ENCODE peak calls at places on chromosomes 7 and 10, in eight cellular contexts. C is gastrocnemius medialis, Y is A549, M is body of pancreas, N is sigmoid colon, G is heart left ventricle, H is Peyer's patch, L is adrenal gland. W is an unnamed sample.

GRCh38 chr7:43649755-43650274 is 66.9 kb downstream of the STK17A start:
- DNase-seq in H (no peak), Y (no peak), L (no peak), C (no peak), G (no peak), N (no peak), M (no peak), W (no peak)

GRCh38 chr7:29113384-29114102 is 32.8 kb downstream of the CPVL start:
- DNase-seq in N (no peak), C (no peak), L (no peak), G (no peak), M (peak; percentile 22), Y (peak; percentile 15), H (no peak), W (no peak)

GRCh38 chr7:122676466-122676865 is 22.5 kb downstream of the RNF133 start:
- DNase-seq in C (no peak), G (no peak), H (no peak), N (no peak), Y (no peak), L (no peak), M (no peak), W (no peak)

GRCh38 chr10:48475943-48476278 is 129.0 kb downstream of the ARHGAP22 start:
- DNase-seq in G (no peak), H (no peak), M (no peak), L (peak; percentile 11), C (no peak), Y (no peak), N (peak; percentile 50), W (no peak)

GRCh38 chr7:116598278-116598677 is 73.4 kb downstream of the CAV1 start:
- DNase-seq in N (no peak), Y (peak; percentile 30), M (peak; percentile 16), G (no peak), C (no peak), H (no peak), L (no peak), W (peak; percentile 58)

GRCh38 chr10:52632591-52632990 is 140.0 kb downstream of the MBL2 start:
- DNase-seq in L (no peak), C (no peak), G (no peak), Y (no peak), H (no peak), M (no peak), N (no peak), W (no peak)

GRCh38 chr10:131206136-131206995 is 105.2 kb downstream of the TCERG1L start:
- DNase-seq in N (no peak), G (no peak), Y (no peak), M (no peak), L (peak; percentile 36), H (no peak), C (no peak), W (no peak)

GRCh38 chr7:40299097-40299496 is 164.3 kb downstream of the SUGCT start:
- DNase-seq in G (no peak), N (no peak), M (no peak), L (no peak), Y (no peak), H (no peak), C (no peak), W (no peak)

GRCh38 chr7:30163231-30163894 is 28.6 kb downstream of the MTURN start:
- DNase-seq in L (no peak), N (no peak), M (peak; percentile 38), H (no peak), C (no peak), Y (no peak), G (peak; percentile 44), W (no peak)
- H3K4me3 ChIP-seq in L (no peak overlapping the region), N (no peak overlapping the region), M (no peak overlapping the region), H (no peak overlapping the region), C (no peak overlapping the region), Y (no peak overlapping the region), G (no peak overlapping the region), W (no peak overlapping the region)

GRCh38 chr7:154928136-154929005 is 74.6 kb downstream of the PAXIP1 start:
- DNase-seq in G (no peak), C (peak; percentile 10), L (peak; percentile 64), N (no peak), H (peak; percentile 69), M (peak; percentile 52), Y (peak; percentile 92), W (peak; percentile 51)
- TF ChIP-seq POLR2A in G (no peak), C (no peak), L (no peak), N (no peak), H (no peak), M (peak; percentile 36), Y (no peak), W (no peak)

DNA sequence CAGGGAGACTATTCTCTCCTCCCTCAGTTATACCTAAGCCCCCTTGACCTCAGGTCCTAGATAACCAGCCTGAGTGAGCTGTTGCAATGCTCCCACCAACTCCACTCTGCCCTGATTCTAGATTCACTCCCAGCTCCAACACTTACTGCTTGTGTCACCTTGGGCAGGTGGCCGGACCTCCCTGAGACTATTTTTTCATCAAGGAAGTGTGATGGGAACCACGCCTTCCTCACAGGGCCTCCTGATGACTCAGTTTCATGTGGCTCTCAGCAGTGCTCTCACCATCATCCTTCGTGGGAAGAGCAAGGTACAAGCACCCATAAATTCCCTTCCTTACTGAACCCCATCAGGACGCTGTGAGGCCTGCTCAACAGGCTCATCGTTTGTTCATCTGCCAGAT is 925.8 kb upstream of the ZNF722 start:
- DNase-seq in C (no peak), M (no peak), L (no peak), N (no peak), H (no peak), G (no peak), Y (no peak), W (no peak)
- H3K4me3 ChIP-seq in C (no peak overlapping the region), M (no peak overlapping the region), L (no peak overlapping the region), N (no peak overlapping the region), H (no peak overlapping the region), G (no peak overlapping the region), Y (no peak overlapping the region), W (no peak overlapping the region)

DNA sequence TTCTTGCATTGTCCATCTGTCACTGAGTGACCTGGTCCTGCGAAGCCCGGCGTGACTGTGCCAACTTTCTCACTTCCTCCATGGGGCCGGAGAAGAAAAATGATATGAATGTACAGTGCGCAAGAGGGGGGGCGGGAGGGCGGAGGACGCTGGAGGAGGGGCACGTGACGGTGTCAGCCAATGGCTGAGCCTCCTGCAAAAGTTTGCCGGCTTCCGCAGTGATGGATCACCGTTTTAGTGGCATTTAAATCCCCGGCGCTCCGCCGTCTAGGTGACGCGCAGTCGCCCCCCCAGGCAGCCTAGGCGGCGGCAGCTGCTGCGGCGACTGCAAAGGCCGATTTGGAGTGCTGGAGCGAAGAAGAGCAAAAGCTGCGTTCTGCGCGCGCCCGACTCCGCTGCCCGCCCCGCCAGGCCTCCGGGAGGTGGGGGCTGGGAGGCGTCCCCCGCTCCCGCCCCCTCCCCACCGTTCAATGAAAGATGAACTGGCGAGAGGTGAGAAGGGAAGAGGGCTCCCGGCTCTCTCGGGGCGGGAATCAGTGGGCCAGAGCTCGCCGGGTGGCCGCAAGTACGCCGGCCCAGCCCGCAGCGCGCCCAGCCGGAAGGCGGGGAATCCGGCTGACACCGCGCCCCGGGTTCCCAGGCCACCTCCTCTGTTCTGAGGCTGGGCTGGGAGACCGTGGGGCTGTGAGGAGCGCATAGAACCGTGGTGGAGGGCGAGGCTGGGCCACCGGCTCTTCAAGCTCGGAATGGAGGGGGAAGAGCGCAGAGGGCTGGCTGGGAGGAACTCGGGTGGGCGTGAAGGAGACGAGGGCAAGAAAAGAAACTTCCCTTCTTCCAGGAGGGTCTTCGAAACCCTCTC is at the start of gene HOXA1:
- DNase-seq in N (peak; percentile 93), C (peak; percentile 52), L (peak; percentile 92), G (peak; percentile 79), Y (peak; percentile 91), M (peak; percentile 67), H (peak; percentile 92), W (peak; percentile 79)
- TF ChIP-seq POLR2A in N (peak; percentile 71), C (peak; percentile 41), L (peak; percentile 57), G (no peak), Y (peak; percentile 61), M (peak; percentile 38), H (peak; percentile 70), W (peak; percentile 65)

GRCh38 chr7:76233538-76234281 is 32.0 kb downstream of the SRRM3 start:
- DNase-seq in L (no peak), H (no peak), G (no peak), C (no peak), N (no peak), M (no peak), Y (peak; percentile 48), W (no peak)

GRCh38 chr7:76231071-76231470 is 29.4 kb downstream of the SRRM3 start:
- DNase-seq in L (no peak), Y (no peak), H (no peak), N (no peak), M (no peak), G (no peak), C (no peak), W (no peak)

GRCh38 chr7:76232698-76233097 is 31.0 kb downstream of the SRRM3 start:
- DNase-seq in G (no peak), H (no peak), N (no peak), Y (no peak), C (no peak), M (no peak), L (no peak), W (no peak)

GRCh38 chr7:76231583-76231982 is 29.9 kb downstream of the SRRM3 start:
- DNase-seq in N (no peak), C (no peak), M (no peak), L (no peak), G (no peak), Y (no peak), H (no peak), W (no peak)

DNA sequence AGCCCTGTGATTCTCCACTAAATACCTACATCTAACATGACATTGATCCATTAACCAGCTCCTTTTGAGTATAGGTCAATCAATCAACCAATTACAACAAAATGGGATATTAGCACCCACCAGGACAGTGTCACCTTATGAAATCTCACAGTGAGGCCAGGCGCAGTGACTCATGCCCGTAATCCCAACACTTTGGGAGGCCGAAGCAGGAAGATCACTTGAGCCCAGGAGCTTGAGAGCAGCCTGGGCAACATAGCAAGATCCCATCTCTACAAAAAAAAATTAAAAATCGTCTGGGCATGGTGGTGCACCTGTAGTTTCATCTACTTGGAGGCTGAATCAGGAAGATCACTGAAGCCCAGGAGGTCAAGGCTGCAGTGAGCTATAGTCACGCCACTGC is 28.5 kb downstream of the SRRM3 start:
- DNase-seq in M (no peak), N (no peak), G (no peak), L (no peak), C (no peak), Y (no peak), H (no peak), W (no peak)
- H3K4me3 ChIP-seq in M (no peak overlapping the region), N (no peak overlapping the region), G (no peak overlapping the region), L (no peak overlapping the region), C (no peak overlapping the region), Y (no peak overlapping the region), H (no peak overlapping the region), W (no peak overlapping the region)